ENCODE peak calls at places on chromosomes 3 and 15, in six cellular contexts. J, I, E, G, W and R are unnamed samples.
A peak's percentile ranks its signal among the peaks of the same experiment; 100 is the strongest.

GRCh38 chr3:36480916-36481648 is 100.8 kb downstream of the STAC start:
- DNase-seq in J (no peak), I (no peak), E (no peak), G (no peak), W (no peak), R (no peak)

GRCh38 chr15:75416584-75416983 is 34.9 kb downstream of the SIN3A start:
- DNase-seq in J (no peak), I (no peak), E (no peak), G (no peak), W (no peak), R (no peak)

GRCh38 chr3:181739628-181740027 is 27.9 kb downstream of the SOX2 start:
- DNase-seq in J (no peak), I (peak; percentile 26), E (no peak), G (no peak), W (no peak), R (no peak)

GRCh38 chr3:13309004-13309403 is 111.1 kb downstream of the NUP210 start:
- DNase-seq in J (no peak), I (no peak), E (no peak), G (no peak), W (no peak), R (no peak)

GRCh38 chr3:31862861-31863260 is 118.2 kb downstream of the OSBPL10 start:
- DNase-seq in J (no peak), I (no peak), E (no peak), G (no peak), W (no peak), R (no peak)

GRCh38 chr3:37905987-37906674 is 44.5 kb downstream of the CTDSPL start:
- DNase-seq in J (no peak), I (no peak), E (peak; percentile 23), G (no peak), W (no peak), R (no peak)

GRCh38 chr3:64257096-64257755 is 32.0 kb upstream of the PRICKLE2 start:
- DNase-seq in J (no peak), I (no peak), E (no peak), G (no peak), W (no peak), R (no peak)

GRCh38 chr15:91652610-91653207 is 200.8 kb upstream of the SLCO3A1 start:
- DNase-seq in J (no peak), I (no peak), E (no peak), G (no peak), W (no peak), R (no peak)

GRCh38 chr15:73366766-73367623 is 1.8 kb downstream of the HCN4 start:
- DNase-seq in J (no peak), I (no peak), E (no peak), G (no peak), W (no peak), R (no peak)

GRCh38 chr3:150335631-150336030 is 72.5 kb upstream of the TSC22D2 start:
- DNase-seq in J (no peak), I (no peak), E (no peak), G (no peak), W (no peak), R (no peak)

GRCh38 chr15:71802770-71803169 is 7.6 kb upstream of the NR2E3 start:
- DNase-seq in J (peak; percentile 60), I (no peak), E (no peak), G (peak; percentile 69), W (peak; percentile 34), R (no peak)

GRCh38 chr15:56243774-56244236 is at the start of gene RFX7:
- DNase-seq in J (peak; percentile 76), I (peak; percentile 54), E (peak; percentile 91), G (peak; percentile 91), W (peak; percentile 78), R (peak; percentile 41)

GRCh38 chr3:135891121-135891520 is 74.4 kb upstream of the PPP2R3A start:
- DNase-seq in J (no peak), I (no peak), E (no peak), G (no peak), W (no peak), R (no peak)

GRCh38 chr15:80776420-80777045 is 2.6 kb upstream of the CEMIP start:
- DNase-seq in J (peak; percentile 77), I (peak; percentile 69), E (peak; percentile 76), G (peak; percentile 83), W (peak; percentile 65), R (peak; percentile 62)

GRCh38 chr15:51483985-51484384 is 138.6 kb downstream of the DMXL2 start:
- DNase-seq in J (no peak), I (no peak), E (no peak), G (no peak), W (no peak), R (no peak)

GRCh38 chr15:68560501-68561113 is 18.2 kb upstream of the CORO2B start:
- DNase-seq in J (no peak), I (no peak), E (no peak), G (no peak), W (no peak), R (peak; percentile 24)

GRCh38 chr3:60708191-60708975 is 542.9 kb downstream of the FHIT start:
- DNase-seq in J (no peak), I (no peak), E (no peak), G (no peak), W (no peak), R (no peak)

GRCh38 chr3:27415202-27415601 is 46.0 kb upstream of the NEK10 start:
- DNase-seq in J (no peak), I (no peak), E (no peak), G (no peak), W (no peak), R (no peak)

GRCh38 chr3:159130108-159130507 is 328.3 kb downstream of the MFSD1 start:
- DNase-seq in J (peak; percentile 11), I (no peak), E (peak; percentile 13), G (peak; percentile 14), W (no peak), R (no peak)

GRCh38 chr15:59976480-59976879 is 27.6 kb upstream of the FOXB1 start:
- DNase-seq in J (no peak), I (no peak), E (no peak), G (peak; percentile 26), W (no peak), R (no peak)

GRCh38 chr3:30195352-30195751 is 411.0 kb upstream of the TGFBR2 start:
- DNase-seq in J (no peak), I (no peak), E (no peak), G (no peak), W (no peak), R (no peak)

GRCh38 chr3:194475978-194476377 is 10.8 kb downstream of the ATP13A3 start:
- DNase-seq in J (no peak), I (no peak), E (no peak), G (no peak), W (no peak), R (no peak)

GRCh38 chr3:37892917-37893595 is 31.4 kb downstream of the CTDSPL start:
- DNase-seq in J (no peak), I (no peak), E (no peak), G (peak; percentile 59), W (peak; percentile 9), R (no peak)

GRCh38 chr3:169812844-169813677 is at the start of the genes LRRC34 and LRRIQ4:
- DNase-seq in J (peak; percentile 67), I (no peak), E (peak; percentile 93), G (peak; percentile 67), W (peak; percentile 20), R (no peak)

GRCh38 chr3:131218196-131218595 is 163.4 kb upstream of the NUDT16 start:
- DNase-seq in J (no peak), I (peak; percentile 62), E (no peak), G (no peak), W (no peak), R (no peak)

GRCh38 chr3:185680216-185680615 is 94.1 kb downstream of the SENP2 start:
- DNase-seq in J (no peak), I (no peak), E (no peak), G (no peak), W (no peak), R (no peak)

GRCh38 chr3:164608554-164609276 is 469.6 kb downstream of the SI start:
- DNase-seq in J (no peak), I (no peak), E (no peak), G (no peak), W (no peak), R (no peak)

GRCh38 chr3:125011941-125012340 is 43.9 kb downstream of the HEG1 start:
- DNase-seq in J (no peak), I (no peak), E (no peak), G (no peak), W (no peak), R (no peak)

DNA sequence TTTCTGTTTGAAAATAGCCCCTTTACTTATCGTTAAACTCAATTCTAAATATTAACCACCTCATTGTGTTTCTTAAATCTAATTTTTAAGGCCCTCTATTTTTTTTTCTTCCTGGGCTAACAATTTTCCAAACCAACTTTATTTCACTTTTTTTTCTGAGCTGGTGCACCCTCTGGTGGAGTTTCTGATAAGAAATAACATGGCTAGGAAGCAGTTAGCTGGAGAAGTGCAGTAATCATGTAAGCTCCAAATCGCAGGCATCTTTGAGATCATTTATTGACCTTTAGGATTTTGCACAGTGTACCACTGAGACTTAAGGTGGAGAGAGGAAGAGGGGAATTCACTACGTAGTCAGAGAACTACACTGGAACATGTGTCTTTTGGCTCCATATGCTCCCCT is 6.4 kb downstream of the TMEM207 start:
- DNase-seq in J (no peak), I (no peak), E (no peak), G (no peak), W (no peak), R (no peak)
- TF ChIP-seq CTCF in J (no peak), I (peak; percentile 26), E (no peak), G (peak; percentile 31), W (no peak), R (no peak)

DNA sequence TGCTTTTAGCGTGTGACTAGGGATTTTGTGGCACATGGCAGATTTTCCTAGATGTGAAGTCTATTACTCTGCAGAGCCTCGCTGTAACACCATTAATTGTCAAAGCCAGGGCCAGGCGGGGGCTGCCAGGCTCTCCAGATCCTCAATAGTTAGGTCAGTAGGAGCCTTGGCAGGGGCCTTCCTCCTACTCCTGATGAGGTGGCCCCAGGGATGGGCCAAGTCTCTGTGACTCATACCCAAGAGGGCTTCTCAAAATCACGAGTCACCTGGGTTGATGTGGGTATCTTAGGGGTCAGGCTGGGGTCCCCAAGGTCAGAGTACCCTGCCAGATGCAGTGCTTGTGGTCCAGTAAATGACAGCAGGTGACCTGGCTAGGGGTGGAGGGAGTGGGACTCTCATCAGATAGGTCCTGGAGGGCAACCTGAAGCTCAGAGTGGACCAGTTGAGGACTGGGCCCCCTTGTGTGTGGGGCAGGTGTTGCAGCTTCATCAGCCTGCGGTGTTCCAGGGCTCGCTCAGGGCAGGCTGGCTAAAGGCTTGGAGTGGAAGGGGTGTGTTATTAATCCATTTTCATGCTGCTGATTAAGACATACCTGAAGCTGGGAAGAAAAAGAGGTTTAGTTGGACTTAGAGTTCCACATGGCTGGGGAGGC is 88.5 kb upstream of the MYZAP start:
- DNase-seq in J (no peak), I (no peak), E (no peak), G (peak; percentile 37), W (no peak), R (no peak)
- TF ChIP-seq CTCF in J (no peak), I (peak; percentile 17), E (peak; percentile 24), G (peak; percentile 31), W (no peak), R (no peak)

GRCh38 chr3:167754049-167754448 is 18.5 kb downstream of the SERPINI1 start:
- DNase-seq in J (no peak), I (no peak), E (no peak), G (no peak), W (no peak), R (no peak)
- TF ChIP-seq CTCF in J (no peak), I (no peak), E (no peak), G (no peak), W (no peak), R (no peak)

GRCh38 chr15:92899910-92900711 is at the start of gene CHD2:
- DNase-seq in J (peak; percentile 77), I (peak; percentile 88), E (peak; percentile 72), G (peak; percentile 60), W (peak; percentile 59), R (peak; percentile 56)
- TF ChIP-seq CTCF in J (no peak), I (no peak), E (no peak), G (no peak), W (no peak), R (peak; percentile 1)

GRCh38 chr3:134713673-134714072 is 62.9 kb upstream of the KY start:
- DNase-seq in J (no peak), I (no peak), E (no peak), G (no peak), W (no peak), R (no peak)
- TF ChIP-seq CTCF in J (no peak), I (no peak), E (no peak), G (no peak), W (no peak), R (no peak)